ENCODE peak calls at places on chromosomes 13 and 19, in five cellular contexts. T, W, S, Q and E are unnamed samples.

GRCh38 chr19:2552859-2553258 is 76.9 kb downstream of the GADD45B start:
- DNase-seq in T (no peak), W (peak), S (peak), Q (peak), E (no peak)

GRCh38 chr19:29880498-29881081 is 61.4 kb upstream of the URI1 start:
- DNase-seq in T (no peak), W (peak), S (no peak), Q (no peak), E (no peak)

GRCh38 chr13:101739382-101740178 is 287.1 kb downstream of the ITGBL1 start:
- DNase-seq in T (no peak), W (no peak), S (no peak), Q (no peak), E (no peak)

GRCh38 chr13:20461860-20462532 is 63.7 kb downstream of the CRYL1 start:
- DNase-seq in T (no peak), W (no peak), S (no peak), Q (no peak), E (no peak)

GRCh38 chr13:113066746-113067145 is 38.8 kb upstream of the F7 start:
- DNase-seq in T (no peak), W (no peak), S (no peak), Q (no peak), E (no peak)

GRCh38 chr13:21039097-21039800 is 22.1 kb downstream of the LATS2 start:
- DNase-seq in T (no peak), W (peak), S (no peak), Q (peak), E (no peak)

GRCh38 chr13:102779426-102780159 is 6.0 kb upstream of the TEX30 start:
- DNase-seq in T (no peak), W (no peak), S (no peak), Q (no peak), E (no peak)

GRCh38 chr19:13302521-13303270 is 152.5 kb downstream of the IER2 start:
- DNase-seq in T (no peak), W (no peak), S (no peak), Q (no peak), E (no peak)

GRCh38 chr13:46295531-46296464 is 84.1 kb downstream of the LRRC63 start:
- DNase-seq in T (no peak), W (peak), S (peak), Q (peak), E (no peak)

GRCh38 chr19:13727798-13728197 is 36.5 kb upstream of the MRI1 start:
- DNase-seq in T (no peak), W (no peak), S (no peak), Q (peak), E (no peak)

GRCh38 chr19:17765069-17765618 is 13.9 kb downstream of the FCHO1 start:
- DNase-seq in T (peak), W (no peak), S (no peak), Q (no peak), E (no peak)

GRCh38 chr19:34276614-34277013 is 22.3 kb downstream of the GARRE1 start:
- DNase-seq in T (no peak), W (no peak), S (no peak), Q (no peak), E (no peak)

GRCh38 chr13:104414181-104414580 is 1348.0 kb upstream of the SLC10A2 start:
- DNase-seq in T (no peak), W (no peak), S (no peak), Q (no peak), E (no peak)

GRCh38 chr19:37983153-37983552 is 76.1 kb downstream of the SIPA1L3 start:
- DNase-seq in T (no peak), W (no peak), S (no peak), Q (no peak), E (no peak)

GRCh38 chr13:69306766-69307165 is 800.9 kb upstream of the ATXN8OS start:
- DNase-seq in T (no peak), W (no peak), S (no peak), Q (no peak), E (no peak)

GRCh38 chr13:31174018-31174417 is 12.3 kb upstream of the HSPH1 start:
- DNase-seq in T (no peak), W (no peak), S (no peak), Q (peak), E (no peak)

GRCh38 chr13:100301418-100301817 is 212.5 kb downstream of the PCCA start:
- DNase-seq in T (no peak), W (no peak), S (no peak), Q (peak), E (peak)

GRCh38 chr13:25288966-25289365 is 1.7 kb upstream of the MTMR6 start:
- DNase-seq in T (no peak), W (no peak), S (no peak), Q (no peak), E (no peak)

GRCh38 chr13:96020155-96020575 is 33.0 kb downstream of the UGGT2 start:
- DNase-seq in T (peak), W (peak), S (no peak), Q (peak), E (peak)